ENCODE peak calls at places on chromosome 22, in seven cellular contexts. One of them, this sample, is unnamed.

GRCh38 chr22:45768490-45768889 is 96.9 kb downstream of the ATXN10 start:
- DNase-seq in ovary: no peak
- DNase-seq in hepatocyte: no peak
- DNase-seq in stomach: no peak
- DNase-seq in CD8-positive, alpha-beta memory T cell: no peak
- DNase-seq in fibroblast of lung: no peak
- DNase-seq in OCI-LY7: no peak
- DNase-seq in this sample: no peak

GRCh38 chr22:25745341-25746011 is 3.5 kb downstream of the MYO18B start:
- DNase-seq in ovary: no peak
- DNase-seq in hepatocyte: no peak
- DNase-seq in stomach: no peak
- DNase-seq in CD8-positive, alpha-beta memory T cell: no peak
- DNase-seq in fibroblast of lung: peak
- DNase-seq in OCI-LY7: no peak
- DNase-seq in this sample: no peak

GRCh38 chr22:42915980-42916765 is 59.1 kb upstream of the ARFGAP3 start:
- DNase-seq in ovary: no peak
- DNase-seq in hepatocyte: peak
- DNase-seq in stomach: peak
- DNase-seq in CD8-positive, alpha-beta memory T cell: no peak
- DNase-seq in fibroblast of lung: no peak
- DNase-seq in OCI-LY7: no peak
- DNase-seq in this sample: no peak

GRCh38 chr22:24521791-24522245 is 26.7 kb downstream of the UPB1 start:
- DNase-seq in ovary: no peak
- DNase-seq in hepatocyte: peak
- DNase-seq in stomach: peak
- DNase-seq in CD8-positive, alpha-beta memory T cell: no peak
- DNase-seq in fibroblast of lung: peak
- DNase-seq in OCI-LY7: peak
- DNase-seq in this sample: no peak

GRCh38 chr22:37051629-37052385 is at the start of gene KCTD17:
- DNase-seq in ovary: peak
- DNase-seq in hepatocyte: peak
- DNase-seq in stomach: peak
- DNase-seq in CD8-positive, alpha-beta memory T cell: peak
- DNase-seq in fibroblast of lung: peak
- DNase-seq in OCI-LY7: peak
- DNase-seq in this sample: peak

GRCh38 chr22:46652081-46652929 is 32.1 kb downstream of the GRAMD4 start:
- DNase-seq in ovary: no peak
- DNase-seq in hepatocyte: peak
- DNase-seq in stomach: no peak
- DNase-seq in CD8-positive, alpha-beta memory T cell: no peak
- DNase-seq in fibroblast of lung: peak
- DNase-seq in OCI-LY7: no peak
- DNase-seq in this sample: no peak

GRCh38 chr22:48898524-48899377 is 928.9 kb downstream of the BRD1 start:
- DNase-seq in ovary: no peak
- DNase-seq in hepatocyte: no peak
- DNase-seq in stomach: peak
- DNase-seq in CD8-positive, alpha-beta memory T cell: no peak
- DNase-seq in fibroblast of lung: no peak
- DNase-seq in OCI-LY7: no peak
- DNase-seq in this sample: no peak

GRCh38 chr22:36257308-36257707 is 4.4 kb downstream of the APOL1 start:
- DNase-seq in ovary: no peak
- DNase-seq in hepatocyte: no peak
- DNase-seq in stomach: no peak
- DNase-seq in CD8-positive, alpha-beta memory T cell: no peak
- DNase-seq in fibroblast of lung: no peak
- DNase-seq in OCI-LY7: no peak
- DNase-seq in this sample: no peak

GRCh38 chr22:36737776-36738175 is 34.2 kb upstream of the CACNG2 start:
- DNase-seq in ovary: no peak
- DNase-seq in hepatocyte: no peak
- DNase-seq in stomach: peak
- DNase-seq in CD8-positive, alpha-beta memory T cell: no peak
- DNase-seq in fibroblast of lung: no peak
- DNase-seq in OCI-LY7: no peak
- DNase-seq in this sample: no peak

GRCh38 chr22:43263645-43264514 is 76.9 kb upstream of the TTLL12 start:
- DNase-seq in ovary: peak
- DNase-seq in hepatocyte: peak
- DNase-seq in stomach: peak
- DNase-seq in CD8-positive, alpha-beta memory T cell: peak
- DNase-seq in fibroblast of lung: peak
- DNase-seq in OCI-LY7: no peak
- DNase-seq in this sample: no peak

GRCh38 chr22:50236731-50237409 is 8.0 kb downstream of the TUBGCP6 start:
- DNase-seq in ovary: no peak
- DNase-seq in hepatocyte: no peak
- DNase-seq in stomach: no peak
- DNase-seq in CD8-positive, alpha-beta memory T cell: no peak
- DNase-seq in fibroblast of lung: no peak
- DNase-seq in OCI-LY7: peak
- DNase-seq in this sample: no peak

GRCh38 chr22:49880281-49880680 is 26.6 kb downstream of the ZBED4 start:
- DNase-seq in ovary: no peak
- DNase-seq in hepatocyte: no peak
- DNase-seq in stomach: no peak
- DNase-seq in CD8-positive, alpha-beta memory T cell: no peak
- DNase-seq in fibroblast of lung: peak
- DNase-seq in OCI-LY7: no peak
- DNase-seq in this sample: no peak

DNA sequence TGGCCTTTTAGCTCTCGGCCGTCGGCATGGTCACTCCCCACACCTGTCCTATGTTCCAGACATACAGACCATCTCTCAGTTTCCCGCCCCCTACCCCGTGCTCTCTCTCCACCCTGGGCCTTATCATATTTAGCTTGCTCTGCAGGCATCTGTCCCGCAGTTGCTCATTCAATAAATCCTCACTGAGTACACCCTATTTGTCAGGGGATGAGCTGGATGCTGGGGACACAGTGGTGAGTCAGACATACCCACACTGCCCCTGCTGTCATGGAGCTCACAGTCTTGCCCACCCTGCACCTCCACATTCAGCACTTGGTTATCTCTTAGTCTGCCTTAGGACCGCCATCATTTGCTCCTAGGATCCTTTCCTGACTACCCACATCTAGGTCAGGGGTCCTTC is 313.8 kb downstream of the LARGE1 start:
- DNase-seq in ovary: no peak
- DNase-seq in hepatocyte: no peak
- DNase-seq in stomach: no peak
- DNase-seq in CD8-positive, alpha-beta memory T cell: no peak
- DNase-seq in fibroblast of lung: no peak
- DNase-seq in OCI-LY7: no peak
- DNase-seq in this sample: no peak
- H3K27ac ChIP-seq in ovary: no peak
- H3K27ac ChIP-seq in hepatocyte: no peak
- H3K27ac ChIP-seq in stomach: no peak
- H3K27ac ChIP-seq in CD8-positive, alpha-beta memory T cell: no peak
- H3K27ac ChIP-seq in fibroblast of lung: no peak
- H3K27ac ChIP-seq in OCI-LY7: no peak
- H3K27ac ChIP-seq in this sample: no peak

GRCh38 chr22:44449061-44449682 is 48.9 kb downstream of the RTL6 start:
- DNase-seq in ovary: no peak
- DNase-seq in hepatocyte: peak
- DNase-seq in stomach: no peak
- DNase-seq in CD8-positive, alpha-beta memory T cell: no peak
- DNase-seq in fibroblast of lung: peak
- DNase-seq in OCI-LY7: no peak
- DNase-seq in this sample: no peak
- H3K27ac ChIP-seq in ovary: no peak
- H3K27ac ChIP-seq in hepatocyte: no peak
- H3K27ac ChIP-seq in stomach: peak
- H3K27ac ChIP-seq in CD8-positive, alpha-beta memory T cell: no peak
- H3K27ac ChIP-seq in fibroblast of lung: peak
- H3K27ac ChIP-seq in OCI-LY7: no peak
- H3K27ac ChIP-seq in this sample: no peak

GRCh38 chr22:20777420-20778177 is 3.7 kb downstream of the SERPIND1 start:
- DNase-seq in ovary: peak
- DNase-seq in hepatocyte: peak
- DNase-seq in stomach: no peak
- DNase-seq in CD8-positive, alpha-beta memory T cell: no peak
- DNase-seq in fibroblast of lung: peak
- DNase-seq in OCI-LY7: no peak
- DNase-seq in this sample: no peak

GRCh38 chr22:20776624-20777405 is 2.9 kb downstream of the SERPIND1 start:
- DNase-seq in ovary: no peak
- DNase-seq in hepatocyte: no peak
- DNase-seq in stomach: no peak
- DNase-seq in CD8-positive, alpha-beta memory T cell: no peak
- DNase-seq in fibroblast of lung: no peak
- DNase-seq in OCI-LY7: no peak
- DNase-seq in this sample: no peak

GRCh38 chr22:20779813-20780148 is 5.9 kb downstream of the SERPIND1 start:
- DNase-seq in ovary: no peak
- DNase-seq in hepatocyte: no peak
- DNase-seq in stomach: no peak
- DNase-seq in CD8-positive, alpha-beta memory T cell: no peak
- DNase-seq in fibroblast of lung: peak
- DNase-seq in OCI-LY7: no peak
- DNase-seq in this sample: no peak

GRCh38 chr22:20781272-20781990 is 7.5 kb downstream of the SERPIND1 start:
- DNase-seq in ovary: no peak
- DNase-seq in hepatocyte: no peak
- DNase-seq in stomach: no peak
- DNase-seq in CD8-positive, alpha-beta memory T cell: no peak
- DNase-seq in fibroblast of lung: peak
- DNase-seq in OCI-LY7: no peak
- DNase-seq in this sample: no peak

DNA sequence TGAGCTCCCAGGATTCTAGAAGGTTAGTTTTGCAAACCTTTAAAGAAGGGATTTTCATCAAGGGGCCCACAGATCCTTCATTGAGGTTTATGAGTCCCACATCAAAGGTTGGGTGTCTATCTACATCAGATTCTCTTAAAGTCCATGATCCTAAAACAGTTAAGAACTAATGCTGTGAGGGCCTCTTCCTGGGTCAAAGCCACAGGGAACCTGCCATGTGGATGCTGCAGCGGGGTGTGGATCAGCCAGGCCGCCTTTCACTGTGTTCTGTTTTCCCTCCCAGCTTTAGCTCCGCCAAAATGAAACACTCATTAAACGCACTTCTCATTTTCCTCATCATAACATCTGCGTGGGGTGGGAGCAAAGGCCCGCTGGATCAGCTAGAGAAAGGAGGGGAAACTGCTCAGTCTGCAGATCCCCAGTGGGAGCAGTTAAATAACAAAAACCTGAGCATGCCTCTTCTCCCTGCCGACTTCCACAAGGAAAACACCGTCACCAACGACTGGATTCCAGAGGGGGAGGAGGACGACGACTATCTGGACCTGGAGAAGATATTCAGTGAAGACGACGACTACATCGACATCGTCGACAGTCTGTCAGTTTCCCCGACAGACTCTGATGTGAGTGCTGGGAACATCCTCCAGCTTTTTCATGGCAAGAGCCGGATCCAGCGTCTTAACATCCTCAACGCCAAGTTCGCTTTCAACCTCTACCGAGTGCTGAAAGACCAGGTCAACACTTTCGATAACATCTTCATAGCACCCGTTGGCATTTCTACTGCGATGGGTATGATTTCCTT is 5.3 kb downstream of the SERPIND1 start:
- DNase-seq in ovary: no peak
- DNase-seq in hepatocyte: no peak
- DNase-seq in stomach: no peak
- DNase-seq in CD8-positive, alpha-beta memory T cell: no peak
- DNase-seq in fibroblast of lung: no peak
- DNase-seq in OCI-LY7: no peak
- DNase-seq in this sample: no peak
- H3K27ac ChIP-seq in ovary: no peak
- H3K27ac ChIP-seq in hepatocyte: peak
- H3K27ac ChIP-seq in stomach: no peak
- H3K27ac ChIP-seq in CD8-positive, alpha-beta memory T cell: no peak
- H3K27ac ChIP-seq in fibroblast of lung: no peak
- H3K27ac ChIP-seq in OCI-LY7: no peak
- H3K27ac ChIP-seq in this sample: no peak

DNA sequence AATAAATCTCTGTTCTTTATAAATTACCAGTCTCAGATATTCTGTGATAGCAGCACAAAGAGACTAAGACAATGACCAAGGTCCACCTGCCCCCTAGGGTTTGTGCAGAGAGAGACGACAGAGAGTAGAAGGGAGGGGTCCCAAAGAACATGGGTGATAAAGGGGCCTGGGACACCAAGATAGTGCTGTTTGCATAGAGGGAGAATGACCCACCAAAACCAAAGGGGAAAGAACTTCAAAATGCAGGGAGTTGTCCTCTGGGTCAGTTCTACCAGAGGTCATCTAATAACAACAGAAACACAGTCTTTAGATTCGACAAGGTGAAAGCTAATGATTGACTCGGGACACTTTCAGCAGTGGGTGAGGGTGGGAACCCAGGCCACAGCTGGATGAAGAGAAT is 23.7 kb downstream of the FAM227A start:
- DNase-seq in ovary: no peak
- DNase-seq in hepatocyte: no peak
- DNase-seq in stomach: no peak
- DNase-seq in CD8-positive, alpha-beta memory T cell: no peak
- DNase-seq in fibroblast of lung: no peak
- DNase-seq in OCI-LY7: no peak
- DNase-seq in this sample: no peak
- H3K27ac ChIP-seq in ovary: no peak
- H3K27ac ChIP-seq in hepatocyte: no peak
- H3K27ac ChIP-seq in stomach: no peak
- H3K27ac ChIP-seq in CD8-positive, alpha-beta memory T cell: no peak
- H3K27ac ChIP-seq in fibroblast of lung: no peak
- H3K27ac ChIP-seq in OCI-LY7: no peak
- H3K27ac ChIP-seq in this sample: no peak